ENCODE peak calls at places on chromosomes 6 and 20, in five cellular contexts. One of them, this sample, is unnamed.
A peak's percentile ranks its signal among the peaks of the same experiment; 100 is the strongest.

GRCh38 chr6:136927313-136927712 is 5.2 kb downstream of the SLC35D3 start:
- DNase-seq in AG20443: no peak
- DNase-seq in activated T-helper 1 cell treated with anti-CD3 and anti-CD28 coated beads, Interleukin-12 subunit alpha, Interleukin-12 subunit beta, Interleukin-2, Interleukin-4 antibody, amounts not matched to agents 30 ng/mL and 10 ng/mL and 1 ng/mL, durations not matched to agents 14 hours and 24 hours and 36 hours: no peak
- DNase-seq in mesendoderm: peak; percentile 72
- DNase-seq in activated B cell treated with CpG ODN at 0.5 μM for 24 hours: no peak
- DNase-seq in this sample: peak; percentile 79

GRCh38 chr6:31738048-31738979 is 1.5 kb upstream of the MSH5 start:
- DNase-seq in AG20443: peak; percentile 67
- DNase-seq in activated T-helper 1 cell treated with anti-CD3 and anti-CD28 coated beads, Interleukin-12 subunit alpha, Interleukin-12 subunit beta, Interleukin-2, Interleukin-4 antibody, amounts not matched to agents 30 ng/mL and 10 ng/mL and 1 ng/mL, durations not matched to agents 14 hours and 24 hours and 36 hours: peak; percentile 70
- DNase-seq in mesendoderm: peak; percentile 80
- DNase-seq in activated B cell treated with CpG ODN at 0.5 μM for 24 hours: no peak
- DNase-seq in this sample: peak; percentile 62

GRCh38 chr20:19976595-19977372 is 40.4 kb upstream of the NAA20 start:
- DNase-seq in AG20443: peak; percentile 89
- DNase-seq in activated T-helper 1 cell treated with anti-CD3 and anti-CD28 coated beads, Interleukin-12 subunit alpha, Interleukin-12 subunit beta, Interleukin-2, Interleukin-4 antibody, amounts not matched to agents 30 ng/mL and 10 ng/mL and 1 ng/mL, durations not matched to agents 14 hours and 24 hours and 36 hours: no peak
- DNase-seq in mesendoderm: peak; percentile 95
- DNase-seq in activated B cell treated with CpG ODN at 0.5 μM for 24 hours: no peak
- DNase-seq in this sample: peak; percentile 81

GRCh38 chr6:140345935-140346334 is 971.5 kb upstream of the CITED2 start:
- DNase-seq in AG20443: no peak
- DNase-seq in activated T-helper 1 cell treated with anti-CD3 and anti-CD28 coated beads, Interleukin-12 subunit alpha, Interleukin-12 subunit beta, Interleukin-2, Interleukin-4 antibody, amounts not matched to agents 30 ng/mL and 10 ng/mL and 1 ng/mL, durations not matched to agents 14 hours and 24 hours and 36 hours: no peak
- DNase-seq in mesendoderm: no peak
- DNase-seq in activated B cell treated with CpG ODN at 0.5 μM for 24 hours: no peak
- DNase-seq in this sample: no peak

GRCh38 chr6:108557494-108558371 is 3.0 kb upstream of the FOXO3 start:
- DNase-seq in AG20443: peak; percentile 86
- DNase-seq in activated T-helper 1 cell treated with anti-CD3 and anti-CD28 coated beads, Interleukin-12 subunit alpha, Interleukin-12 subunit beta, Interleukin-2, Interleukin-4 antibody, amounts not matched to agents 30 ng/mL and 10 ng/mL and 1 ng/mL, durations not matched to agents 14 hours and 24 hours and 36 hours: peak; percentile 54
- DNase-seq in mesendoderm: peak; percentile 57
- DNase-seq in activated B cell treated with CpG ODN at 0.5 μM for 24 hours: peak; percentile 64
- DNase-seq in this sample: peak; percentile 94

GRCh38 chr20:33658929-33659328 is 3.2 kb upstream of the C20orf144 start:
- DNase-seq in AG20443: no peak
- DNase-seq in activated T-helper 1 cell treated with anti-CD3 and anti-CD28 coated beads, Interleukin-12 subunit alpha, Interleukin-12 subunit beta, Interleukin-2, Interleukin-4 antibody, amounts not matched to agents 30 ng/mL and 10 ng/mL and 1 ng/mL, durations not matched to agents 14 hours and 24 hours and 36 hours: no peak
- DNase-seq in mesendoderm: no peak
- DNase-seq in activated B cell treated with CpG ODN at 0.5 μM for 24 hours: no peak
- DNase-seq in this sample: no peak

GRCh38 chr20:14720251-14720650 is 382.8 kb upstream of the FLRT3 start:
- DNase-seq in AG20443: no peak
- DNase-seq in activated T-helper 1 cell treated with anti-CD3 and anti-CD28 coated beads, Interleukin-12 subunit alpha, Interleukin-12 subunit beta, Interleukin-2, Interleukin-4 antibody, amounts not matched to agents 30 ng/mL and 10 ng/mL and 1 ng/mL, durations not matched to agents 14 hours and 24 hours and 36 hours: no peak
- DNase-seq in mesendoderm: no peak
- DNase-seq in activated B cell treated with CpG ODN at 0.5 μM for 24 hours: no peak
- DNase-seq in this sample: no peak

GRCh38 chr6:163263998-163264661 is 150.4 kb upstream of the QKI start:
- DNase-seq in AG20443: no peak
- DNase-seq in activated T-helper 1 cell treated with anti-CD3 and anti-CD28 coated beads, Interleukin-12 subunit alpha, Interleukin-12 subunit beta, Interleukin-2, Interleukin-4 antibody, amounts not matched to agents 30 ng/mL and 10 ng/mL and 1 ng/mL, durations not matched to agents 14 hours and 24 hours and 36 hours: no peak
- DNase-seq in mesendoderm: peak; percentile 22
- DNase-seq in activated B cell treated with CpG ODN at 0.5 μM for 24 hours: no peak
- DNase-seq in this sample: peak; percentile 72

GRCh38 chr20:31543966-31544598 is 29.8 kb downstream of the HM13 start:
- DNase-seq in AG20443: peak; percentile 94
- DNase-seq in activated T-helper 1 cell treated with anti-CD3 and anti-CD28 coated beads, Interleukin-12 subunit alpha, Interleukin-12 subunit beta, Interleukin-2, Interleukin-4 antibody, amounts not matched to agents 30 ng/mL and 10 ng/mL and 1 ng/mL, durations not matched to agents 14 hours and 24 hours and 36 hours: no peak
- DNase-seq in mesendoderm: peak; percentile 55
- DNase-seq in activated B cell treated with CpG ODN at 0.5 μM for 24 hours: no peak
- DNase-seq in this sample: no peak

GRCh38 chr6:2432258-2432657 is 186.9 kb upstream of the GMDS start:
- DNase-seq in AG20443: peak; percentile 89
- DNase-seq in activated T-helper 1 cell treated with anti-CD3 and anti-CD28 coated beads, Interleukin-12 subunit alpha, Interleukin-12 subunit beta, Interleukin-2, Interleukin-4 antibody, amounts not matched to agents 30 ng/mL and 10 ng/mL and 1 ng/mL, durations not matched to agents 14 hours and 24 hours and 36 hours: no peak
- DNase-seq in mesendoderm: no peak
- DNase-seq in activated B cell treated with CpG ODN at 0.5 μM for 24 hours: no peak
- DNase-seq in this sample: no peak

GRCh38 chr6:168240147-168240546 is 79.4 kb downstream of the DACT2 start:
- DNase-seq in AG20443: no peak
- DNase-seq in activated T-helper 1 cell treated with anti-CD3 and anti-CD28 coated beads, Interleukin-12 subunit alpha, Interleukin-12 subunit beta, Interleukin-2, Interleukin-4 antibody, amounts not matched to agents 30 ng/mL and 10 ng/mL and 1 ng/mL, durations not matched to agents 14 hours and 24 hours and 36 hours: no peak
- DNase-seq in mesendoderm: no peak
- DNase-seq in activated B cell treated with CpG ODN at 0.5 μM for 24 hours: no peak
- DNase-seq in this sample: no peak

GRCh38 chr6:112029045-112029822 is 24.7 kb upstream of the CCN6 start:
- DNase-seq in AG20443: no peak
- DNase-seq in activated T-helper 1 cell treated with anti-CD3 and anti-CD28 coated beads, Interleukin-12 subunit alpha, Interleukin-12 subunit beta, Interleukin-2, Interleukin-4 antibody, amounts not matched to agents 30 ng/mL and 10 ng/mL and 1 ng/mL, durations not matched to agents 14 hours and 24 hours and 36 hours: peak; percentile 51
- DNase-seq in mesendoderm: peak; percentile 78
- DNase-seq in activated B cell treated with CpG ODN at 0.5 μM for 24 hours: peak; percentile 33
- DNase-seq in this sample: peak; percentile 92

GRCh38 chr20:24160563-24161355 is 172.2 kb upstream of the GGTLC1 start:
- DNase-seq in AG20443: peak; percentile 87
- DNase-seq in activated T-helper 1 cell treated with anti-CD3 and anti-CD28 coated beads, Interleukin-12 subunit alpha, Interleukin-12 subunit beta, Interleukin-2, Interleukin-4 antibody, amounts not matched to agents 30 ng/mL and 10 ng/mL and 1 ng/mL, durations not matched to agents 14 hours and 24 hours and 36 hours: no peak
- DNase-seq in mesendoderm: peak; percentile 68
- DNase-seq in activated B cell treated with CpG ODN at 0.5 μM for 24 hours: no peak
- DNase-seq in this sample: peak; percentile 84

GRCh38 chr6:120147218-120147871 is 797.8 kb upstream of the MAN1A1 start:
- DNase-seq in AG20443: no peak
- DNase-seq in activated T-helper 1 cell treated with anti-CD3 and anti-CD28 coated beads, Interleukin-12 subunit alpha, Interleukin-12 subunit beta, Interleukin-2, Interleukin-4 antibody, amounts not matched to agents 30 ng/mL and 10 ng/mL and 1 ng/mL, durations not matched to agents 14 hours and 24 hours and 36 hours: no peak
- DNase-seq in mesendoderm: peak; percentile 14
- DNase-seq in activated B cell treated with CpG ODN at 0.5 μM for 24 hours: no peak
- DNase-seq in this sample: peak; percentile 63

GRCh38 chr20:4095639-4096038 is 80.3 kb upstream of the RNF24 start:
- DNase-seq in AG20443: no peak
- DNase-seq in activated T-helper 1 cell treated with anti-CD3 and anti-CD28 coated beads, Interleukin-12 subunit alpha, Interleukin-12 subunit beta, Interleukin-2, Interleukin-4 antibody, amounts not matched to agents 30 ng/mL and 10 ng/mL and 1 ng/mL, durations not matched to agents 14 hours and 24 hours and 36 hours: no peak
- DNase-seq in mesendoderm: no peak
- DNase-seq in activated B cell treated with CpG ODN at 0.5 μM for 24 hours: no peak
- DNase-seq in this sample: no peak

GRCh38 chr6:40845588-40845987 is 193.4 kb downstream of the UNC5CL start:
- DNase-seq in AG20443: peak; percentile 54
- DNase-seq in activated T-helper 1 cell treated with anti-CD3 and anti-CD28 coated beads, Interleukin-12 subunit alpha, Interleukin-12 subunit beta, Interleukin-2, Interleukin-4 antibody, amounts not matched to agents 30 ng/mL and 10 ng/mL and 1 ng/mL, durations not matched to agents 14 hours and 24 hours and 36 hours: peak; percentile 10
- DNase-seq in mesendoderm: peak; percentile 80
- DNase-seq in activated B cell treated with CpG ODN at 0.5 μM for 24 hours: no peak
- DNase-seq in this sample: peak; percentile 91

GRCh38 chr20:58829531-58829941 is 21.2 kb downstream of the GNAS-AS1 start:
- DNase-seq in AG20443: no peak
- DNase-seq in activated T-helper 1 cell treated with anti-CD3 and anti-CD28 coated beads, Interleukin-12 subunit alpha, Interleukin-12 subunit beta, Interleukin-2, Interleukin-4 antibody, amounts not matched to agents 30 ng/mL and 10 ng/mL and 1 ng/mL, durations not matched to agents 14 hours and 24 hours and 36 hours: no peak
- DNase-seq in mesendoderm: no peak
- DNase-seq in activated B cell treated with CpG ODN at 0.5 μM for 24 hours: no peak
- DNase-seq in this sample: no peak

GRCh38 chr6:30722280-30723112 is 2.3 kb downstream of the TUBB start:
- DNase-seq in AG20443: peak; percentile 66
- DNase-seq in activated T-helper 1 cell treated with anti-CD3 and anti-CD28 coated beads, Interleukin-12 subunit alpha, Interleukin-12 subunit beta, Interleukin-2, Interleukin-4 antibody, amounts not matched to agents 30 ng/mL and 10 ng/mL and 1 ng/mL, durations not matched to agents 14 hours and 24 hours and 36 hours: peak; percentile 77
- DNase-seq in mesendoderm: peak; percentile 80
- DNase-seq in activated B cell treated with CpG ODN at 0.5 μM for 24 hours: peak; percentile 81
- DNase-seq in this sample: peak; percentile 93

GRCh38 chr6:30687659-30688431 is 1.4 kb upstream of the PPP1R18 start:
- DNase-seq in AG20443: peak; percentile 52
- DNase-seq in activated T-helper 1 cell treated with anti-CD3 and anti-CD28 coated beads, Interleukin-12 subunit alpha, Interleukin-12 subunit beta, Interleukin-2, Interleukin-4 antibody, amounts not matched to agents 30 ng/mL and 10 ng/mL and 1 ng/mL, durations not matched to agents 14 hours and 24 hours and 36 hours: no peak
- DNase-seq in mesendoderm: peak; percentile 58
- DNase-seq in activated B cell treated with CpG ODN at 0.5 μM for 24 hours: no peak
- DNase-seq in this sample: no peak

GRCh38 chr20:40681684-40682083 is 7.4 kb downstream of the MAFB start:
- DNase-seq in AG20443: no peak
- DNase-seq in activated T-helper 1 cell treated with anti-CD3 and anti-CD28 coated beads, Interleukin-12 subunit alpha, Interleukin-12 subunit beta, Interleukin-2, Interleukin-4 antibody, amounts not matched to agents 30 ng/mL and 10 ng/mL and 1 ng/mL, durations not matched to agents 14 hours and 24 hours and 36 hours: no peak
- DNase-seq in mesendoderm: no peak
- DNase-seq in activated B cell treated with CpG ODN at 0.5 μM for 24 hours: no peak
- DNase-seq in this sample: no peak

GRCh38 chr20:2301164-2301622 is 5.4 kb downstream of the TGM3 start:
- DNase-seq in AG20443: no peak
- DNase-seq in activated T-helper 1 cell treated with anti-CD3 and anti-CD28 coated beads, Interleukin-12 subunit alpha, Interleukin-12 subunit beta, Interleukin-2, Interleukin-4 antibody, amounts not matched to agents 30 ng/mL and 10 ng/mL and 1 ng/mL, durations not matched to agents 14 hours and 24 hours and 36 hours: no peak
- DNase-seq in mesendoderm: peak; percentile 34
- DNase-seq in activated B cell treated with CpG ODN at 0.5 μM for 24 hours: peak; percentile 52
- DNase-seq in this sample: no peak